ENCODE peak calls at places on chromosomes 3 and 15, in eight cellular contexts. S is tibial nerve, F is body of pancreas, I is testis, L is right lobe of liver, X is ovary, N is spleen, M is stomach. K is an unnamed sample.

GRCh38 chr15:86756688-86757087 is 677.0 kb downstream of the AGBL1 start:
- DNase-seq in S (no peak), X (no peak), N (no peak), M (no peak), F (no peak), I (no peak), L (no peak), K (no peak)

GRCh38 chr3:140100479-140100878 is 165.5 kb downstream of the CLSTN2 start:
- DNase-seq in F (no peak), I (no peak), S (no peak), L (no peak), M (no peak), X (no peak), N (no peak), K (no peak)

GRCh38 chr15:76840830-76841460 is 64.2 kb downstream of the SCAPER start:
- DNase-seq in I (no peak), F (no peak), L (no peak), X (no peak), S (no peak), M (no peak), N (no peak), K (no peak)

GRCh38 chr15:76994971-76995945 is at the start of gene PSTPIP1:
- DNase-seq in L (peak; percentile 69), F (peak; percentile 10), S (no peak), X (peak; percentile 49), N (peak; percentile 96), M (peak; percentile 43), I (no peak), K (no peak)

GRCh38 chr15:40430271-40430805 is 10.4 kb upstream of the BAHD1 start:
- DNase-seq in M (no peak), S (no peak), N (no peak), F (no peak), L (no peak), X (no peak), I (peak; percentile 64), K (no peak)

GRCh38 chr15:34109775-34110663 is 8.1 kb downstream of the PGBD4 start:
- DNase-seq in S (no peak), L (no peak), I (no peak), F (no peak), M (no peak), X (no peak), N (no peak), K (no peak)

GRCh38 chr3:149489060-149489690 is 14.7 kb downstream of the TM4SF4 start:
- DNase-seq in L (no peak), F (no peak), S (no peak), X (no peak), M (no peak), I (no peak), N (no peak), K (no peak)

GRCh38 chr3:14448756-14449728 is 46.6 kb downstream of the SLC6A6 start:
- DNase-seq in F (no peak), S (no peak), M (no peak), I (no peak), X (no peak), N (no peak), L (no peak), K (peak; percentile 68)

GRCh38 chr15:28459279-28459678 is 73.5 kb downstream of the GOLGA8G start:
- DNase-seq in L (no peak), X (no peak), M (no peak), N (no peak), I (no peak), F (no peak), S (no peak), K (no peak)

GRCh38 chr3:10366681-10367101 is 45.8 kb upstream of the SEC13 start:
- DNase-seq in L (no peak), F (no peak), I (no peak), M (no peak), N (no peak), S (no peak), X (no peak), K (no peak)

GRCh38 chr3:78912687-78913086 is 855.1 kb downstream of the ROBO1 start:
- DNase-seq in I (no peak), N (no peak), F (no peak), S (no peak), L (no peak), X (no peak), M (no peak), K (no peak)

GRCh38 chr15:68054658-68055223 is 626 bp downstream of the PIAS1 start:
- DNase-seq in F (peak; percentile 54), N (peak; percentile 92), M (peak; percentile 49), S (peak; percentile 27), I (peak; percentile 67), X (peak; percentile 77), L (peak; percentile 75), K (peak; percentile 71)

GRCh38 chr15:68053701-68053996 is 466 bp upstream of the PIAS1 start:
- DNase-seq in M (no peak), X (no peak), F (no peak), S (no peak), L (no peak), N (no peak), I (no peak), K (no peak)

GRCh38 chr15:68053001-68053400 is 1.1 kb upstream of the PIAS1 start:
- DNase-seq in L (no peak), S (no peak), I (no peak), N (no peak), X (no peak), M (no peak), F (no peak), K (no peak)

GRCh38 chr15:68055224-68055705 is 1.1 kb downstream of the PIAS1 start:
- DNase-seq in X (no peak), I (peak; percentile 62), N (no peak), S (no peak), M (no peak), L (no peak), F (peak; percentile 32), K (peak; percentile 65)

GRCh38 chr15:68053997-68054657 is at the start of gene PIAS1:
- DNase-seq in N (peak; percentile 99), F (peak; percentile 95), M (peak; percentile 95), I (peak; percentile 97), L (peak; percentile 99), S (peak; percentile 87), X (peak; percentile 96), K (peak; percentile 96)
- TF ChIP-seq CTCF in N (no peak), F (peak; percentile 4), M (no peak), I (no peak), L (no peak), S (peak; percentile 57), X (no peak), K (no peak)

DNA sequence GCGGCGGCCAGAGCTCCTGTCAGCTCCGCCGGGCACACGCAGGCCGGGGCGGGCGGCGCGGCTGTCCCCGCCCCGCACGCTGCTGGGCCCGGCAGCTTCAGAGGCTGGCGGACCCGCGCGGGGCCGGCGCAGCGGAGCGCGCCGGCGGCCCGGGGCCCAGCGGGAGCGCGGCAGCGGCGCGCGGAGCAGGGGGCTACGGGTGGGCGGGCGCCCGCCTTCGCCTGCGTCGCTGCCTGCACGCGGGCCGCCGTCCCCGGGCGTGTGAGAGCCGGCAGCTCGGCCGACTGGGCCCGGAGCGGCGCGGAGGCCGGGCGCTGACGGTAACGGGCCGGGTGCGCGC is 476 bp upstream of the MAN2A2 start:
- DNase-seq in S (no peak), L (no peak), I (no peak), F (no peak), M (no peak), X (no peak), N (no peak), K (no peak)
- TF ChIP-seq POLR2A in S (no peak), L (no peak), I (no peak), F (no peak), M (no peak), X (no peak), N (peak; percentile 11), K (no peak)

DNA sequence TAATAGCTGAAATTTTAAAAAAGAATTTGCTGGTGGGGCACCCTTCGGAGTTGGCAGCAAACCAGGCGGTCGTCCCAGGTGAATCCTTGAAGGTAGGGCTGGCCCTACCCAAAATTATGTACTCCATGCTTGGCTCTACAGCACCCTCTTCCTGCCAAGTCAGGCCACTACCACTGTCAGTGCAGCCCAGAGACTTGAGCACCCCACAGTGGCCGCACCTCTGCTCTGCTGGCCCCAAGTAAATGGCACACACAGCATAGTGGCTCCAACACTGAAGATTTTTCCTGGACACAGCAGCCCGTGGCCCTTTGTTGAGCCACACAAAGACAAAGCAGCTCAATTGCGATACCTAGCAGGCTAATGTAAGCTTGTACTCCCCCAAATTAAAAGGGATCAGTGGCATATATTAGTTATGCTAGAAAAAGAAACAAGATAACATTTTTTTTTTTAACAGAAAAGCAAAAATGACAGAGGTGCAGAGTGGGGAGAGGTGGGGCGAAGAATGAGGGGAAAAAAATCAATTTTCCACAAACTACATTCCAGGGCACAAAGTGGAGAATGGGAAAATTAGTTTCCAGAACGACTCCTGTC is 250.5 kb downstream of the UACA start:
- DNase-seq in F (no peak), M (peak; percentile 50), N (peak; percentile 89), I (peak; percentile 45), L (no peak), X (no peak), S (no peak), K (no peak)
- TF ChIP-seq CTCF in F (no peak), M (no peak), N (peak; percentile 64), I (no peak), L (peak; percentile 46), X (no peak), S (no peak), K (peak; percentile 16)

GRCh38 chr3:53073553-53074365 is 27.9 kb upstream of the SFMBT1 start:
- DNase-seq in L (no peak), F (no peak), M (no peak), N (peak; percentile 65), S (no peak), I (no peak), X (peak; percentile 35), K (no peak)

GRCh38 chr3:53074366-53074696 is 28.5 kb upstream of the SFMBT1 start:
- DNase-seq in F (no peak), S (no peak), M (no peak), N (peak; percentile 54), L (no peak), X (peak; percentile 25), I (no peak), K (no peak)

GRCh38 chr3:53074761-53075742 is 29.2 kb upstream of the SFMBT1 start:
- DNase-seq in M (no peak), F (no peak), L (peak; percentile 43), I (no peak), N (peak; percentile 50), X (peak; percentile 25), S (no peak), K (no peak)

GRCh38 chr3:53071882-53072431 is 26.1 kb upstream of the SFMBT1 start:
- DNase-seq in M (no peak), N (peak; percentile 73), S (no peak), I (no peak), X (peak; percentile 30), F (no peak), L (peak; percentile 37), K (no peak)

DNA sequence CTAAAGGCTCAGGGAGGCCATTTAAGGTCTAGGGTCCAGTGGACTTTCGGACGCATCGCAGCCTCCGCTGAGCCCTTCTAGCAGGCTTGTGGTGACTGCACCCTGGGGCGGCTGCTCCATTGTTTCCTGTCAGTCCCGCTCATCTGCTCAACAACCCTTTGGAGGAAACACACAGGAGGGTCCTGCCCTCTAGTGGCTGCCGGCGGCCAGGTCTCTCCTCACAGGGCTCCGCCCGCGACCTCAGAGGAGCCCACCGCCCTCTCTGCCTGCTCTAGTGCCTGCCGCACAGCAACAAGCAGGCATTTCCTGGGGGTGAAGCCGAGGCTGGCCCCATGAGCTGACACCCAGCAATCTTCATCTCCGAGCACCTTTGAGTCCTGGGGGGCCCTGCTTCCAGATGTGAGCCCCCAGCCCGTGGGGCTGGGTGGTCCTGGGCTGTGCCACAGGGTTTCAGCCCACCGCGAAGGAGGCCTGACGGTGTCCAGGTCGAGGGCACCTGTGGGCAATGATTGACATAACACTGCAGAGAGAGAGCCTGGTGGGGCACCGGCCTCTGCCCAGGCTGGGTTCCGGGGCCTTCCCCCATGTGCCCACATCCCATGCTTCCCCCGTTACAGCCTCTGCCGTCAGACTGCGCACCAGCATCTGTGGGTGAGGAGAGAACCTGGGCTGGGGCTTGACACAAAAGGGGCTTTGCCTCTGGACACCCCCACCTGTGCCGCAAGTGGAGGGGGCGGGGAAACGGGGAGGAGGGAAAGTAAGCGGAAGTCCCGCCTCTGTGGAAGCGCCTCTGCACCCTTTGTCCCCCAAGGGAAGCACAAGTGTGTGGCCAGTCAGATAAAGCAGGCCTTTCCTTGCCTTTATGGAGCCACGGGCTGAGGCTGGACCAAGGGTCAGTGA is 27.0 kb upstream of the SFMBT1 start:
- DNase-seq in L (peak; percentile 87), X (peak; percentile 85), F (peak; percentile 86), S (peak; percentile 72), N (peak; percentile 96), I (peak; percentile 86), M (peak; percentile 86), K (peak; percentile 87)
- TF ChIP-seq POLR2A in L (peak; percentile 22), X (no peak), F (peak; percentile 35), S (no peak), N (no peak), I (no peak), M (no peak), K (no peak)